ENCODE peak calls at places on chromosome 18, in six cellular contexts. Z is GM23338; N is CD8-positive, alpha-beta T cell; E is HepG2; P is SJSA1; W is spleen. L is an unnamed sample.

GRCh38 chr18:9135912-9136314 is 668 bp upstream of the ANKRD12 start:
- DNase-seq in P (no peak), Z (peak; percentile 93), E (peak; percentile 28), N (no peak), W (no peak), L (peak; percentile 75)

GRCh38 chr18:69757733-69758132 is 189.9 kb downstream of the CD226 start:
- DNase-seq in P (no peak), W (no peak), N (no peak), E (no peak), Z (peak; percentile 69), L (no peak)

GRCh38 chr18:42675810-42676209 is 439.7 kb downstream of the RIT2 start:
- DNase-seq in P (no peak), W (no peak), Z (no peak), N (no peak), E (no peak), L (no peak)

GRCh38 chr18:5894613-5895299 is 566 bp downstream of the TMEM200C start:
- DNase-seq in E (no peak), W (peak; percentile 66), N (no peak), P (no peak), Z (peak; percentile 60), L (no peak)

GRCh38 chr18:62755946-62756345 is 40.6 kb downstream of the PHLPP1 start:
- DNase-seq in W (no peak), P (no peak), N (no peak), E (no peak), Z (no peak), L (no peak)

GRCh38 chr18:51185075-51185474 is 12.4 kb downstream of the MEX3C start:
- DNase-seq in P (no peak), Z (no peak), W (no peak), N (no peak), E (no peak), L (no peak)

GRCh38 chr18:25425030-25425429 is 73.1 kb upstream of the ZNF521 start:
- DNase-seq in W (no peak), Z (no peak), E (no peak), N (no peak), P (no peak), L (no peak)

GRCh38 chr18:49699303-49699702 is 114.0 kb downstream of the ACAA2 start:
- DNase-seq in Z (no peak), E (no peak), W (no peak), N (no peak), P (no peak), L (no peak)

GRCh38 chr18:686339-687111 is 25.9 kb downstream of the ENOSF1 start:
- DNase-seq in E (no peak), Z (peak; percentile 60), P (peak; percentile 33), W (no peak), N (no peak), L (no peak)

GRCh38 chr18:46104128-46104911 is at the start of gene HAUS1:
- DNase-seq in E (peak; percentile 86), W (peak; percentile 97), Z (peak; percentile 98), N (peak; percentile 88), P (peak; percentile 91), L (peak; percentile 95)

GRCh38 chr18:54479365-54479764 is 111.7 kb upstream of the DYNAP start:
- DNase-seq in W (no peak), E (no peak), Z (peak; percentile 11), N (no peak), P (no peak), L (no peak)

GRCh38 chr18:34840416-34840815 is 130.3 kb downstream of the DTNA start:
- DNase-seq in W (no peak), P (no peak), N (no peak), E (no peak), Z (no peak), L (no peak)

GRCh38 chr18:49231541-49231940 is 228.9 kb downstream of the DYM start:
- DNase-seq in W (no peak), E (no peak), Z (no peak), P (no peak), N (no peak), L (no peak)

GRCh38 chr18:44977856-44978255 is 297.2 kb downstream of the SETBP1 start:
- DNase-seq in P (no peak), E (no peak), W (no peak), Z (no peak), N (no peak), L (no peak)

GRCh38 chr18:3012306-3012919 is 531 bp downstream of the LPIN2 start:
- DNase-seq in N (peak; percentile 61), P (no peak), W (peak; percentile 93), E (no peak), Z (peak; percentile 67), L (peak; percentile 70)

GRCh38 chr18:5431836-5432575 is 111.8 kb downstream of the EPB41L3 start:
- DNase-seq in N (no peak), E (no peak), W (no peak), Z (no peak), P (no peak), L (no peak)

GRCh38 chr18:78789850-78790249 is 189.8 kb upstream of the SALL3 start:
- DNase-seq in P (no peak), W (peak; percentile 41), N (no peak), Z (no peak), E (no peak), L (no peak)

GRCh38 chr18:9914334-9914583 is 443 bp downstream of the VAPA start:
- DNase-seq in P (no peak), W (no peak), E (no peak), N (no peak), Z (peak; percentile 52), L (no peak)

GRCh38 chr18:49613141-49613641 is 51.3 kb downstream of the LIPG start:
- DNase-seq in W (no peak), Z (peak; percentile 88), E (no peak), P (no peak), N (no peak), L (no peak)

GRCh38 chr18:40692871-40693270 is 1262.2 kb upstream of the PIK3C3 start:
- DNase-seq in E (no peak), Z (no peak), N (no peak), P (no peak), W (no peak), L (no peak)

GRCh38 chr18:32802606-32803451 is 30.0 kb upstream of the KLHL14 start:
- DNase-seq in Z (no peak), E (peak; percentile 43), P (no peak), N (no peak), W (no peak), L (no peak)

GRCh38 chr18:34938102-34938501 is 103.1 kb upstream of the MAPRE2 start:
- DNase-seq in W (no peak), N (no peak), E (no peak), Z (no peak), P (no peak), L (no peak)

GRCh38 chr18:629303-630150 is 27.9 kb upstream of the TYMS start:
- DNase-seq in E (no peak), N (no peak), P (no peak), Z (peak; percentile 50), W (no peak), L (no peak)

GRCh38 chr18:70636991-70637390 is 348.1 kb downstream of the SOCS6 start:
- DNase-seq in E (no peak), Z (no peak), W (no peak), N (no peak), P (no peak), L (no peak)

GRCh38 chr18:5584751-5585417 is 41.1 kb upstream of the EPB41L3 start:
- DNase-seq in P (no peak), Z (no peak), W (no peak), N (no peak), E (no peak), L (no peak)

GRCh38 chr18:58615150-58616132 is 13.4 kb downstream of the ALPK2 start:
- DNase-seq in Z (no peak), E (no peak), P (no peak), N (peak; percentile 60), W (no peak), L (no peak)

GRCh38 chr18:44679912-44680270 is 797 bp upstream of the SETBP1 start:
- DNase-seq in N (peak; percentile 51), W (peak; percentile 90), E (no peak), P (peak; percentile 64), Z (peak; percentile 72), L (peak; percentile 77)

GRCh38 chr18:50231621-50232020 is 34.7 kb downstream of the CFAP53 start:
- DNase-seq in E (no peak), N (no peak), W (no peak), P (no peak), Z (no peak), L (peak; percentile 6)

GRCh38 chr18:44852818-44853217 is 172.1 kb downstream of the SETBP1 start:
- DNase-seq in Z (no peak), E (no peak), P (no peak), N (no peak), W (no peak), L (no peak)

GRCh38 chr18:9876867-9877654 is 8.7 kb upstream of the TXNDC2 start:
- DNase-seq in W (no peak), Z (peak; percentile 27), N (no peak), E (peak; percentile 30), P (peak; percentile 77), L (peak; percentile 88)

GRCh38 chr18:68694316-68694715 is 20.6 kb downstream of the TMX3 start:
- DNase-seq in Z (no peak), P (no peak), E (no peak), W (no peak), N (no peak), L (no peak)

GRCh38 chr18:77230645-77231044 is 19.0 kb upstream of the GALR1 start:
- DNase-seq in E (no peak), W (no peak), P (no peak), N (no peak), Z (no peak), L (no peak)
- H3K4me1 ChIP-seq in E (no peaks in the 10 kb centered on the region), W (no peaks in the 10 kb centered on the region), P (no peaks in the 10 kb centered on the region), N (no peaks in the 10 kb centered on the region), Z (no peaks in the 10 kb centered on the region), L (no peaks in the 10 kb centered on the region)

DNA sequence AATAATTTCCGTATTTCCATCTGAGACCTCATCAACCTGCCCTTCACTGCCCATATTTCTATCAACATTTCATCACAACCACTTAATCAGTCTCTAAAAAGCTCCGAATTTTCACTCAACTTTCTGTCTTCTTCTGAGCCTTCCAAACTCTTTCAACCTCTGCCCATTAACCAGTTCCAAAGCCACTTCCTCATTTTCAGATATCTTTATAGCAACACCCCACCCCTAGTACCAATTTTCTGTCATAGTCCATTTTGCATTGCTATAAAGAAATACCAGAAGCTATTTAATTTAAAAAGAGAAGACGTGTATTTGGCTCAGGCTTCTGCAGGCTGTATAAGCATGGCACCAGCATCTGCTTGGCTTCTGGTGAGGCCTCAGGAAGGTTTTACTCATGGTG is 107.0 kb downstream of the PTGR3 start:
- DNase-seq in W (no peak), E (no peak), N (no peak), P (no peak), Z (no peak), L (no peak)
- H3K4me1 ChIP-seq in W (no peaks in the 10 kb centered on the region), E (no peaks in the 10 kb centered on the region), N (no peaks in the 10 kb centered on the region), P (no peaks in the 10 kb centered on the region), Z (no peaks in the 10 kb centered on the region), L (no peaks in the 10 kb centered on the region)

GRCh38 chr18:79947881-79948610 is 3.4 kb downstream of the SLC66A2 start:
- DNase-seq in N (no peak), Z (no peak), W (peak; percentile 56), E (peak; percentile 63), P (no peak), L (no peak)
- H3K4me1 ChIP-seq in N (peaks cover 44% of the 10 kb centered on the region), Z (peaks cover 1% of the 10 kb centered on the region), W (peaks cover 22% of the 10 kb centered on the region), E (peaks cover 64% of the 10 kb centered on the region), P (peaks cover 14% of the 10 kb centered on the region), L (peaks cover 22% of the 10 kb centered on the region)

GRCh38 chr18:80244956-80245730 is 2.2 kb downstream of the PARD6G start:
- DNase-seq in W (no peak), N (peak; percentile 42), Z (no peak), E (no peak), P (no peak), L (peak; percentile 2)
- H3K4me1 ChIP-seq in W (peaks cover 11% of the 10 kb centered on the region), N (no peaks in the 10 kb centered on the region), Z (no peaks in the 10 kb centered on the region), E (peaks cover 24% of the 10 kb centered on the region), P (peaks cover 23% of the 10 kb centered on the region), L (no peaks in the 10 kb centered on the region)

L was measured in hepatocyte.